ENCODE peak calls at places on chromosome X, in ten cellular contexts. One of them, this sample, is unnamed.

GRCh38 chrX:97691901-97692455 is 808.3 kb downstream of the RPA4 start:
- DNase-seq in CD14-positive monocyte: no peak
- DNase-seq in astrocyte: no peak
- DNase-seq in GM12865: no peak
- DNase-seq in HepG2: no peak
- DNase-seq in OCI-LY7: no peak
- DNase-seq in endothelial cell: no peak
- DNase-seq in neural crest cell: no peak
- DNase-seq in astrocyte of the cerebellum: no peak
- DNase-seq in mesothelial cell of epicardium: no peak
- DNase-seq in this sample: no peak

GRCh38 chrX:39577206-39577605 is 520.6 kb downstream of the BCOR start:
- DNase-seq in CD14-positive monocyte: no peak
- DNase-seq in astrocyte: peak; percentile 25
- DNase-seq in GM12865: no peak
- DNase-seq in HepG2: no peak
- DNase-seq in OCI-LY7: no peak
- DNase-seq in endothelial cell: no peak
- DNase-seq in neural crest cell: no peak
- DNase-seq in astrocyte of the cerebellum: no peak
- DNase-seq in mesothelial cell of epicardium: no peak
- DNase-seq in this sample: peak; percentile 1

GRCh38 chrX:16828126-16828908 is 41.8 kb downstream of the RBBP7 start:
- DNase-seq in CD14-positive monocyte: no peak
- DNase-seq in astrocyte: peak; percentile 94
- DNase-seq in GM12865: no peak
- DNase-seq in HepG2: no peak
- DNase-seq in OCI-LY7: no peak
- DNase-seq in endothelial cell: no peak
- DNase-seq in neural crest cell: no peak
- DNase-seq in astrocyte of the cerebellum: peak; percentile 59
- DNase-seq in mesothelial cell of epicardium: no peak
- DNase-seq in this sample: peak; percentile 3

GRCh38 chrX:67328496-67328895 is 215.3 kb upstream of the AR start:
- DNase-seq in CD14-positive monocyte: no peak
- DNase-seq in astrocyte: no peak
- DNase-seq in GM12865: no peak
- DNase-seq in HepG2: no peak
- DNase-seq in OCI-LY7: no peak
- DNase-seq in endothelial cell: no peak
- DNase-seq in neural crest cell: no peak
- DNase-seq in astrocyte of the cerebellum: no peak
- DNase-seq in mesothelial cell of epicardium: no peak
- DNase-seq in this sample: no peak

GRCh38 chrX:123873956-123874355 is 14.1 kb downstream of the XIAP start:
- DNase-seq in CD14-positive monocyte: no peak
- DNase-seq in astrocyte: no peak
- DNase-seq in GM12865: no peak
- DNase-seq in HepG2: no peak
- DNase-seq in OCI-LY7: no peak
- DNase-seq in endothelial cell: no peak
- DNase-seq in neural crest cell: no peak
- DNase-seq in astrocyte of the cerebellum: no peak
- DNase-seq in mesothelial cell of epicardium: no peak
- DNase-seq in this sample: no peak

GRCh38 chrX:41981481-41982013 is 58.2 kb upstream of the CASK start:
- DNase-seq in CD14-positive monocyte: no peak
- DNase-seq in astrocyte: peak; percentile 6
- DNase-seq in GM12865: no peak
- DNase-seq in HepG2: no peak
- DNase-seq in OCI-LY7: no peak
- DNase-seq in endothelial cell: no peak
- DNase-seq in neural crest cell: no peak
- DNase-seq in astrocyte of the cerebellum: no peak
- DNase-seq in mesothelial cell of epicardium: no peak
- DNase-seq in this sample: no peak

GRCh38 chrX:120365320-120365719 is 3.4 kb downstream of the ATP1B4 start:
- DNase-seq in CD14-positive monocyte: no peak
- DNase-seq in astrocyte: no peak
- DNase-seq in GM12865: peak; percentile 53
- DNase-seq in HepG2: peak; percentile 6
- DNase-seq in OCI-LY7: peak; percentile 67
- DNase-seq in endothelial cell: peak; percentile 52
- DNase-seq in neural crest cell: no peak
- DNase-seq in astrocyte of the cerebellum: no peak
- DNase-seq in mesothelial cell of epicardium: no peak
- DNase-seq in this sample: no peak

GRCh38 chrX:92247076-92247475 is 467.9 kb downstream of the PCDH11X start:
- DNase-seq in CD14-positive monocyte: no peak
- DNase-seq in astrocyte: peak; percentile 67
- DNase-seq in GM12865: no peak
- DNase-seq in HepG2: no peak
- DNase-seq in OCI-LY7: no peak
- DNase-seq in endothelial cell: no peak
- DNase-seq in neural crest cell: no peak
- DNase-seq in astrocyte of the cerebellum: peak; percentile 31
- DNase-seq in mesothelial cell of epicardium: no peak
- DNase-seq in this sample: peak; percentile 24

GRCh38 chrX:154374361-154375155 is at the start of gene FLNA:
- DNase-seq in CD14-positive monocyte: no peak
- DNase-seq in astrocyte: no peak
- DNase-seq in GM12865: peak; percentile 57
- DNase-seq in HepG2: no peak
- DNase-seq in OCI-LY7: no peak
- DNase-seq in endothelial cell: peak; percentile 19
- DNase-seq in neural crest cell: no peak
- DNase-seq in astrocyte of the cerebellum: no peak
- DNase-seq in mesothelial cell of epicardium: no peak
- DNase-seq in this sample: no peak

GRCh38 chrX:113510586-113510985 is 670.0 kb upstream of the AMOT start:
- DNase-seq in CD14-positive monocyte: no peak
- DNase-seq in astrocyte: no peak
- DNase-seq in GM12865: no peak
- DNase-seq in HepG2: no peak
- DNase-seq in OCI-LY7: no peak
- DNase-seq in endothelial cell: no peak
- DNase-seq in neural crest cell: no peak
- DNase-seq in astrocyte of the cerebellum: no peak
- DNase-seq in mesothelial cell of epicardium: no peak
- DNase-seq in this sample: no peak

GRCh38 chrX:129403974-129404669 is 119.2 kb downstream of the SMARCA1 start:
- DNase-seq in CD14-positive monocyte: no peak
- DNase-seq in astrocyte: peak; percentile 15
- DNase-seq in GM12865: no peak
- DNase-seq in HepG2: no peak
- DNase-seq in OCI-LY7: no peak
- DNase-seq in endothelial cell: no peak
- DNase-seq in neural crest cell: no peak
- DNase-seq in astrocyte of the cerebellum: no peak
- DNase-seq in mesothelial cell of epicardium: no peak
- DNase-seq in this sample: no peak

DNA sequence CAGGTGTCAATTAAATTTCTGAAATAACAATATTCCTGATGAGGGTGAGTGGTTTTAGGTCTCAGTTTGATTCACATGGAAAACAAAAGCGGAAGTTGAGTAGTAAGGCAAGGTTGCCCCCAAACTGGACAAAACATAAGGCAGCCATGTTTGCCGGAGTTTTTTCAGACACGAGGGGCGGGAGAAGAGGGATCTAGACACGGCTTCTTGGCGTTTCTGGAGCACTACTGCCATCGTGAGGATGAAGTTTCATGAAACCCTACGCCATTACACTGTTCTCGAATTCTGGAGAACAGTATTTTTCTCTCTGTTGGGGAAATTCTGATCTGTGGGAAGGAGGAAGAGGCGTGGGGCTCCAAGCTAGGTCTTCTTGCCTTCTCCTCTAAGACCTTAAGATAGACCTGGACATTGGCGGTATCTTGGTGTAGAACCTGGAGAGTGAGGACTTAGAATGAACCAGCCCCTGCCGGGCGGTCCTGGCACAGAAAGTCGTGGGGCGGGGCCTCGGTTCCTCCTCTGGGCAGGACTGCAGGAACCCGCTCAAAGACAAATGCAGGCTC is 160.3 kb downstream of the OR13H1 start:
- DNase-seq in CD14-positive monocyte: no peak
- DNase-seq in astrocyte: peak; percentile 51
- DNase-seq in GM12865: peak; percentile 34
- DNase-seq in HepG2: no peak
- DNase-seq in OCI-LY7: no peak
- DNase-seq in endothelial cell: no peak
- DNase-seq in neural crest cell: no peak
- DNase-seq in astrocyte of the cerebellum: peak; percentile 83
- DNase-seq in mesothelial cell of epicardium: no peak
- DNase-seq in this sample: peak; percentile 18
- TF ChIP-seq CTCF in CD14-positive monocyte: no peak
- TF ChIP-seq CTCF in astrocyte: no peak
- TF ChIP-seq CTCF in GM12865: no peak
- TF ChIP-seq CTCF in HepG2: no peak
- TF ChIP-seq CTCF in OCI-LY7: no peak
- TF ChIP-seq CTCF in endothelial cell: no peak
- TF ChIP-seq CTCF in neural crest cell: no peak
- TF ChIP-seq CTCF in astrocyte of the cerebellum: peak; percentile 31
- TF ChIP-seq CTCF in mesothelial cell of epicardium: no peak
- TF ChIP-seq CTCF in this sample: peak; percentile 63

DNA sequence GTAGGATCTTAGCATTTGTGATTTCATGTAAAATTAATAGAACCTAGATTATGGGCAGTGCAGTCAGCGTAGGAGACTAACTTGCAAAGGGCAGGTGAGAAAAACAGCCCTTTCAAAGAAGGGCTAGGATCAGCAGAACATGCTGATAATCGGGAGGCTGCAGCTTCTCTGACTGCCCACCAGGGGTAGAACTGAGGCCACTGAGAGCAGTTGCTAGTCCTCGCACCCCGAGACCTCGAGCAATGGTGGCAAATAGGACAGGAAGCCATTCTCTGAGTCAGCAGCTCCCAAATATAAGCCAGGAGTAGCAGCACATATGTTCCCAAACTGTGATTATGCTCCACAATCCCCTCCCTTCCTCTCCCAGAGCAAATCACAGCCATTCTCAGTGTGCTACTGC is 186.4 kb downstream of the MSL3 start:
- DNase-seq in CD14-positive monocyte: no peak
- DNase-seq in astrocyte: peak; percentile 39
- DNase-seq in GM12865: peak; percentile 28
- DNase-seq in HepG2: no peak
- DNase-seq in OCI-LY7: peak; percentile 3
- DNase-seq in endothelial cell: peak; percentile 38
- DNase-seq in neural crest cell: peak; percentile 44
- DNase-seq in astrocyte of the cerebellum: peak; percentile 11
- DNase-seq in mesothelial cell of epicardium: no peak
- DNase-seq in this sample: peak; percentile 52
- TF ChIP-seq CTCF in CD14-positive monocyte: no peak
- TF ChIP-seq CTCF in astrocyte: peak; percentile 50
- TF ChIP-seq CTCF in GM12865: peak; percentile 38
- TF ChIP-seq CTCF in HepG2: peak; percentile 14
- TF ChIP-seq CTCF in OCI-LY7: peak; percentile 41
- TF ChIP-seq CTCF in endothelial cell: peak; percentile 38
- TF ChIP-seq CTCF in neural crest cell: peak; percentile 59
- TF ChIP-seq CTCF in astrocyte of the cerebellum: peak; percentile 69
- TF ChIP-seq CTCF in mesothelial cell of epicardium: peak; percentile 53
- TF ChIP-seq CTCF in this sample: peak; percentile 75

GRCh38 chrX:109889289-109890006 is 113.5 kb upstream of the TMEM164 start:
- DNase-seq in CD14-positive monocyte: peak; percentile 59
- DNase-seq in astrocyte: no peak
- DNase-seq in GM12865: peak; percentile 35
- DNase-seq in HepG2: peak; percentile 21
- DNase-seq in OCI-LY7: peak; percentile 13
- DNase-seq in endothelial cell: peak; percentile 12
- DNase-seq in neural crest cell: peak; percentile 13
- DNase-seq in astrocyte of the cerebellum: peak; percentile 13
- DNase-seq in mesothelial cell of epicardium: no peak
- DNase-seq in this sample: peak; percentile 32
- TF ChIP-seq CTCF in CD14-positive monocyte: no peak
- TF ChIP-seq CTCF in astrocyte: no peak
- TF ChIP-seq CTCF in GM12865: no peak
- TF ChIP-seq CTCF in HepG2: peak; percentile 68
- TF ChIP-seq CTCF in OCI-LY7: peak; percentile 37
- TF ChIP-seq CTCF in endothelial cell: no peak
- TF ChIP-seq CTCF in neural crest cell: peak; percentile 28
- TF ChIP-seq CTCF in astrocyte of the cerebellum: peak; percentile 50
- TF ChIP-seq CTCF in mesothelial cell of epicardium: no peak
- TF ChIP-seq CTCF in this sample: peak; percentile 53

GRCh38 chrX:47723083-47723482 is 64.1 kb upstream of the UXT start:
- DNase-seq in CD14-positive monocyte: no peak
- DNase-seq in astrocyte: no peak
- DNase-seq in GM12865: no peak
- DNase-seq in HepG2: no peak
- DNase-seq in OCI-LY7: no peak
- DNase-seq in endothelial cell: no peak
- DNase-seq in neural crest cell: no peak
- DNase-seq in astrocyte of the cerebellum: no peak
- DNase-seq in mesothelial cell of epicardium: no peak
- DNase-seq in this sample: no peak

GRCh38 chrX:47722260-47722659 is 63.3 kb upstream of the UXT start:
- DNase-seq in CD14-positive monocyte: no peak
- DNase-seq in astrocyte: no peak
- DNase-seq in GM12865: no peak
- DNase-seq in HepG2: no peak
- DNase-seq in OCI-LY7: no peak
- DNase-seq in endothelial cell: no peak
- DNase-seq in neural crest cell: no peak
- DNase-seq in astrocyte of the cerebellum: no peak
- DNase-seq in mesothelial cell of epicardium: no peak
- DNase-seq in this sample: no peak

GRCh38 chrX:47723689-47724088 is 64.7 kb upstream of the UXT start:
- DNase-seq in CD14-positive monocyte: no peak
- DNase-seq in astrocyte: no peak
- DNase-seq in GM12865: peak; percentile 2
- DNase-seq in HepG2: peak; percentile 3
- DNase-seq in OCI-LY7: no peak
- DNase-seq in endothelial cell: peak; percentile 4
- DNase-seq in neural crest cell: no peak
- DNase-seq in astrocyte of the cerebellum: no peak
- DNase-seq in mesothelial cell of epicardium: no peak
- DNase-seq in this sample: no peak
- TF ChIP-seq CTCF in CD14-positive monocyte: no peak
- TF ChIP-seq CTCF in astrocyte: no peak
- TF ChIP-seq CTCF in GM12865: peak; percentile 11
- TF ChIP-seq CTCF in HepG2: peak; percentile 52
- TF ChIP-seq CTCF in OCI-LY7: peak; percentile 22
- TF ChIP-seq CTCF in endothelial cell: no peak
- TF ChIP-seq CTCF in neural crest cell: no peak
- TF ChIP-seq CTCF in astrocyte of the cerebellum: no peak
- TF ChIP-seq CTCF in mesothelial cell of epicardium: no peak
- TF ChIP-seq CTCF in this sample: no peak

DNA sequence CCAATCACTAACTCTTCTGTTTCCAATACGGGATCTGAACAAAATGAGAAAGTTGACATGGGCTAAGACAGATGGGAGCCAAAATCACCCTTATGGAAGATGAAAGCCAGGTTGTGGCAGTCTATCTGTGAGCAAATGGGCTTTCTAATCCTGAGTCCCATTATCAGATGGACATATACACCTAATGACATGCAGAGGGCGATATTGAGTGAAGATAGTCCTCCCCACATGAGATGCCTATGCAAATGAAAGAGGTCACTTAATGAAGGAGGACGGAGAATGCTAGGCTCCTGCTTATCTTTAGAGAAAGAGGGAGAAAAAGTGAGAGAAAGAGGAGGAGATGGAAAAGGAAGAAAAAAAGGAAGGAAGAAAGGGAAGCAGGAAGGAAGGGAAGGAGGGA is 547.5 kb downstream of the NLGN4X start:
- DNase-seq in CD14-positive monocyte: no peak
- DNase-seq in astrocyte: peak; percentile 25
- DNase-seq in GM12865: peak; percentile 1
- DNase-seq in HepG2: no peak
- DNase-seq in OCI-LY7: peak; percentile 11
- DNase-seq in endothelial cell: no peak
- DNase-seq in neural crest cell: no peak
- DNase-seq in astrocyte of the cerebellum: peak; percentile 8
- DNase-seq in mesothelial cell of epicardium: no peak
- DNase-seq in this sample: no peak
- TF ChIP-seq CTCF in CD14-positive monocyte: no peak
- TF ChIP-seq CTCF in astrocyte: peak; percentile 16
- TF ChIP-seq CTCF in GM12865: no peak
- TF ChIP-seq CTCF in HepG2: no peak
- TF ChIP-seq CTCF in OCI-LY7: peak; percentile 50
- TF ChIP-seq CTCF in endothelial cell: no peak
- TF ChIP-seq CTCF in neural crest cell: peak; percentile 50
- TF ChIP-seq CTCF in astrocyte of the cerebellum: peak; percentile 24
- TF ChIP-seq CTCF in mesothelial cell of epicardium: no peak
- TF ChIP-seq CTCF in this sample: no peak

This sample was measured in HFFc6.